ENCODE peak calls at places on chromosomes 3 and 15, in five cellular contexts. R is IMR-90, K is fibroblast of the aortic adventitia, I is sigmoid colon, U is brain microvascular endothelial cell. H is an unnamed sample.

GRCh38 chr3:113231827-113232253 is 20.5 kb downstream of the BOC start:
- DNase-seq in U (peak), I (no peak), K (peak), R (peak), H (peak)

GRCh38 chr3:192851821-192852352 is 65.8 kb downstream of the MB21D2 start:
- DNase-seq in K (peak), I (peak), R (peak), U (peak), H (no peak)

GRCh38 chr3:106305882-106306445 is 437.2 kb upstream of the CBLB start:
- DNase-seq in K (peak), U (no peak), R (no peak), I (no peak), H (peak)

GRCh38 chr3:42139740-42140453 is 48.7 kb downstream of the TRAK1 start:
- DNase-seq in I (no peak), R (no peak), U (no peak), K (no peak), H (no peak)

GRCh38 chr3:150038830-150039229 is 68.1 kb upstream of the PFN2 start:
- DNase-seq in I (no peak), R (no peak), K (peak), U (no peak), H (no peak)

GRCh38 chr3:38989932-38990510 is 61.7 kb downstream of the SCN11A start:
- DNase-seq in U (no peak), R (no peak), K (no peak), I (no peak), H (no peak)

GRCh38 chr3:110815008-110815583 is 256.5 kb upstream of the NECTIN3 start:
- DNase-seq in I (no peak), K (peak), R (peak), U (peak), H (peak)

GRCh38 chr15:85289677-85290365 is 90.6 kb upstream of the AKAP13 start:
- DNase-seq in R (peak), U (peak), K (peak), I (no peak), H (no peak)

GRCh38 chr15:38002883-38003477 is 68.5 kb downstream of the TMCO5A start:
- DNase-seq in K (peak), R (peak), I (no peak), U (peak), H (no peak)

DNA sequence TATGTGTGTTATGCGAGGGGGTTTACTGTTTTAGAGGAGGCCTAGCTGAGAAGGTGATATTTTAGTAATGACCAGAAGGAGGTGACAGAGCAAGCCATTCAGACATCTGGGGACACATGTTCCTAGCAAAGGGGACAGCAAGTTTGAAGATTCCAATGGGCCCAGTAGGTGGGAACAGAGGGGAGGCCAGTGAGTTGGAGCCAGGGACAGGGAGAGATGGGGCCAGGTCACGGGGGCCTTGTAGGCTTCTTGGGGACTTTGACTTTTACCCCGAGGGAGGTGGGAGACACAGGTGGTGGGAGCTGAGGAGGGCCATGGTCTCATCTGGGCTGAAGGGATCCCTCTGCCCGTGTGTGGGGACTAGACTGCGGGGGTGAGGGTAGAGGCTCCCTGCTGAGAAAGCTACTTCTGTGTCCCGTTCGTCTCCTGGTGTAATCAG is 72.5 kb downstream of the MGLL start:
- DNase-seq in I (no peak), U (no peak), R (no peak), K (no peak), H (no peak)
- TF ChIP-seq CTCF in I (no peak), U (peak), R (no peak), K (no peak), H (no peak)

DNA sequence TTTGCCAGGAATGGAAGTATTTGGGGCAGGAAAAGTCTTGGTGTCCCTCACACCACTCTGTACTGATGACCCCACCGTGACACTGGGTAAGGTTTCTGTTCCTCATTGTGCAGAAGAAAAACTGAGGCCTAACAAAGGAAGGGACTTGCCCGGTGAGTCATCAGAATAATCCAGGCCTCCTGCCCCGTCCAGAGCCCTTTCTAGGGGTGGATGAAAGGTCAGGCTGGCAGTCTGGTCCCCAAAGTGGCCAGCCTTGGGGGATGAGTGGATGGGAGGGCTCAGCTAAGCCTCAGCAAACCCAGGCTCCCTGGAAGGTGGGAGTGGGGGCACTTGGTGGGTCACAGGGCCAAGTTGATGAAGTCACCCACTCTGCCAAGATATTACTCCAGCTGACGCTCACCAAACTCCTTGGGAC is 2.3 kb upstream of the DNAH1 start:
- DNase-seq in K (peak), R (peak), I (no peak), U (peak), H (no peak)
- H3K4me3 ChIP-seq in K (no peak), R (no peak), I (no peak), U (no peak), H (no peak)

DNA sequence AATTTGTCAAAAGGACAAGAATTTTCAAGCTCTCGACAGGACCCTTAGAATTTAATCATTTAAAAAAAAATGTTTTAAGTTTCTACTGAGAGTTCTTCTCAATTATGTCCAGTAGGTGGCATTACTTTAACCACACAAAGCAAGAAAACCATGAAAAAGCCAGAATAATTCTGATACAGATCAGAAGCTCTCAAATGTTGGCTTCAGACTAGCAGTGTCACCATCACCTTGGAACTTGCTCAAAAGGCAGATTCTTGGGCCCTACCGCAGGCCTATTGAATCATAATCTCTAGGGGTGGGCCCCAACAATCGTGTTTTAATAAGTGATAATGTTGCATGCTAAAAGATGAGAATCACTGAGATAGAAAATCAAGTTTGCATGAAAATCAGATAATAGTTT is 99.5 kb upstream of the KCNMB2 start:
- DNase-seq in I (no peak), K (peak), R (peak), U (peak), H (peak)
- TF ChIP-seq CTCF in I (no peak), K (peak), R (peak), U (peak), H (peak)

GRCh38 chr3:169945313-169945712 is 21.3 kb upstream of the SEC62 start:
- DNase-seq in U (peak), I (no peak), K (no peak), R (no peak), H (no peak)
- H3K4me3 ChIP-seq in U (no peak), I (no peak), K (no peak), R (no peak), H (no peak)

DNA sequence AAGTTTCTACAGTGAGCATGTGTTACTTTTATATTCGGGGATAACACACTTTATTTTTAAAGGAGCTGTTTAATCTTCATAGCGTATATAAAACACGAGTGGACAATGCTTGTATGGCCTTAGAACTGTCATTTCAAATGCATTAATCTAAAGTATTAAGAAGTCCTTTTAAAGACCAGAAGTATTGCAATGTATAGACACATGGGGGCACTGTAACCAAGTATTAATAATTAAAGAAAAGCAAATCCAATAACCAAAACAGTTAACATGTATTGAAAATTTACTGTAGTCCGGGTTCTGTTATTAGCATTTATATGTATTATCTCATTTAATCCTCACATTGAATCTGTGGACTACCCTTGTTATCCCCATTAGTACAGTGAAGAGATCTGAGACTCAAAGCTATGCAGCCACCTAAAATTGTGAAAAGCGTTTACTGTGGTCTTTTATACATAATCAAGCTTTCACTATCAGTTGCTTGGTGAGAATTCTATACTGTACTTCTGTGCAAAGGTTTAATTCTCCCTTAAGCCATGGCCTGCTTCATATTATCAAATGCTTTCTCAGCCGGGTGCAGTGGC is 10.1 kb downstream of the ARL14 start:
- DNase-seq in U (no peak), K (peak), I (no peak), R (peak), H (no peak)
- TF ChIP-seq CTCF in U (no peak), K (peak), I (no peak), R (peak), H (peak)